ENCODE peak calls at places on chromosomes 11 and 22, in six cellular contexts. One of them, this sample, is unnamed.

GRCh38 chr22:32796865-32797573 is 4.5 kb upstream of the TIMP3 start:
- DNase-seq in IMR-90: peak
- DNase-seq in trophoblast cell: peak
- DNase-seq in H1: no peak
- DNase-seq in mesenchymal stem cell: peak
- DNase-seq in neuronal stem cell: peak
- DNase-seq in this sample: peak

GRCh38 chr11:37504925-37505324 is 906.9 kb upstream of the RAG2 start:
- DNase-seq in neuronal stem cell: no peak
- DNase-seq in trophoblast cell: peak
- DNase-seq in H1: no peak
- DNase-seq in IMR-90: peak
- DNase-seq in mesenchymal stem cell: peak
- DNase-seq in this sample: no peak

GRCh38 chr11:73308003-73308962 is at the start of gene ARHGEF17:
- DNase-seq in IMR-90: peak
- DNase-seq in H1: no peak
- DNase-seq in mesenchymal stem cell: peak
- DNase-seq in neuronal stem cell: peak
- DNase-seq in trophoblast cell: peak
- DNase-seq in this sample: peak

GRCh38 chr11:129408865-129409444 is 33.3 kb downstream of the BARX2 start:
- DNase-seq in H1: no peak
- DNase-seq in mesenchymal stem cell: no peak
- DNase-seq in trophoblast cell: no peak
- DNase-seq in IMR-90: no peak
- DNase-seq in neuronal stem cell: no peak
- DNase-seq in this sample: no peak

GRCh38 chr11:80595011-80595410 is 1154.2 kb upstream of the TENM4 start:
- DNase-seq in H1: no peak
- DNase-seq in IMR-90: peak
- DNase-seq in neuronal stem cell: no peak
- DNase-seq in trophoblast cell: peak
- DNase-seq in mesenchymal stem cell: peak
- DNase-seq in this sample: no peak

GRCh38 chr22:25332386-25332785 is 112.9 kb downstream of the CRYBB2 start:
- DNase-seq in neuronal stem cell: no peak
- DNase-seq in IMR-90: no peak
- DNase-seq in mesenchymal stem cell: no peak
- DNase-seq in trophoblast cell: no peak
- DNase-seq in H1: no peak
- DNase-seq in this sample: no peak

GRCh38 chr11:126602349-126602940 is 247.0 kb downstream of the ST3GAL4 start:
- DNase-seq in neuronal stem cell: no peak
- DNase-seq in trophoblast cell: no peak
- DNase-seq in IMR-90: no peak
- DNase-seq in mesenchymal stem cell: no peak
- DNase-seq in H1: no peak
- DNase-seq in this sample: no peak

GRCh38 chr11:10428453-10428852 is 26.6 kb upstream of the AMPD3 start:
- DNase-seq in neuronal stem cell: no peak
- DNase-seq in mesenchymal stem cell: no peak
- DNase-seq in H1: no peak
- DNase-seq in IMR-90: no peak
- DNase-seq in trophoblast cell: no peak
- DNase-seq in this sample: no peak

GRCh38 chr11:62433141-62433543 is 14.3 kb downstream of the SCGB1A1 start:
- DNase-seq in trophoblast cell: no peak
- DNase-seq in neuronal stem cell: no peak
- DNase-seq in H1: no peak
- DNase-seq in mesenchymal stem cell: no peak
- DNase-seq in IMR-90: no peak
- DNase-seq in this sample: no peak

GRCh38 chr11:37449146-37449545 is 851.1 kb upstream of the RAG2 start:
- DNase-seq in mesenchymal stem cell: peak
- DNase-seq in IMR-90: peak
- DNase-seq in neuronal stem cell: peak
- DNase-seq in H1: no peak
- DNase-seq in trophoblast cell: peak
- DNase-seq in this sample: no peak

GRCh38 chr22:49201046-49201970 is 626.4 kb downstream of the BRD1 start:
- DNase-seq in trophoblast cell: no peak
- DNase-seq in mesenchymal stem cell: no peak
- DNase-seq in neuronal stem cell: no peak
- DNase-seq in IMR-90: no peak
- DNase-seq in H1: no peak
- DNase-seq in this sample: peak

GRCh38 chr22:42871146-42872050 is 14.3 kb upstream of the ARFGAP3 start:
- DNase-seq in mesenchymal stem cell: no peak
- DNase-seq in H1: no peak
- DNase-seq in IMR-90: no peak
- DNase-seq in neuronal stem cell: no peak
- DNase-seq in trophoblast cell: no peak
- DNase-seq in this sample: no peak

GRCh38 chr11:32087602-32088001 is 3.3 kb upstream of the RCN1 start:
- DNase-seq in H1: no peak
- DNase-seq in IMR-90: peak
- DNase-seq in trophoblast cell: no peak
- DNase-seq in mesenchymal stem cell: peak
- DNase-seq in neuronal stem cell: no peak
- DNase-seq in this sample: no peak

GRCh38 chr11:134244593-134244992 is 8.6 kb downstream of the THYN1 start:
- DNase-seq in IMR-90: peak
- DNase-seq in neuronal stem cell: no peak
- DNase-seq in H1: no peak
- DNase-seq in mesenchymal stem cell: peak
- DNase-seq in trophoblast cell: peak
- DNase-seq in this sample: peak

GRCh38 chr11:119029340-119030028 is 1.2 kb downstream of the SLC37A4 start:
- DNase-seq in mesenchymal stem cell: peak
- DNase-seq in neuronal stem cell: no peak
- DNase-seq in IMR-90: no peak
- DNase-seq in trophoblast cell: no peak
- DNase-seq in H1: no peak
- DNase-seq in this sample: no peak

DNA sequence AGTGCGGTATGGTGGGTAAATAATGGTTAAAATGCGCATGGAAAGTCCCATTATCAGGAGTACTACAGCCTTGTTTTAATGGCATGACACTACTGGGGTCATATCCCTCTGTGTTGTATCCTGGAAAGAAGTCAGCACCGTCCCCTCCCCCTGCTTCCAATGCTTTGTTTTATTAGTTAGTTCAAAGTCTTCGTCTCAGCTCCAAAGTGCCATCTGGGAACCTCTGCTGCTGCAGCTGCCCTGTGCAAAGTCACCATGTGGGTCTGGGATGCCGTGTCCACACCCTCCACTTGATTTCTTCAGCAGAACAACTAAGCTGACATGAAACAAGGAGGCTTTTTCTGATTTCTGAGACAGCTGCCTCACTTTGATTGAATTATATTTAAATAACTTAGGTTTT is 29.5 kb upstream of the NCAM1 start:
- DNase-seq in neuronal stem cell: no peak
- DNase-seq in trophoblast cell: no peak
- DNase-seq in mesenchymal stem cell: no peak
- DNase-seq in H1: no peak
- DNase-seq in IMR-90: no peak
- DNase-seq in this sample: no peak
- H3K14ac ChIP-seq in neuronal stem cell: no peak
- H3K14ac ChIP-seq in trophoblast cell: no peak
- H3K14ac ChIP-seq in mesenchymal stem cell: no peak
- H3K14ac ChIP-seq in H1: no peak
- H3K14ac ChIP-seq in IMR-90: no peak
- H3K14ac ChIP-seq in this sample: no peak

DNA sequence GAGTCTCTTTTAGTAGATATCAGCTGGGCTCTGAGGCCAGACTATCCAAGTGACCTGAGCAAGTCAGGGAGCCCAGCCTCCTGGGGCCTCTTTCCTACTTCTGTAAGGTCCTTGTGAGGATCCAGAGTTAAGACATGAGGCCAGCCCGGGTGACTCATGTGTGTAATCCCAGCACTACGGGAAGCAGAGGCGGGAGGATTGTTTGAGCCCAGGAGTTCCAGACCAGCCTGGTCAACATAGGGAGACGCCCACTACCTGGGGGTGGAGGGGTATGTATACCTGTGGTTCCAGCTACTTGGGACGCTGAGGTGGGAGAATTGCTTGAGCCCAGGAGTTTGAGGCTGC is 36.9 kb upstream of the POLA2 start:
- DNase-seq in neuronal stem cell: no peak
- DNase-seq in H1: no peak
- DNase-seq in trophoblast cell: peak
- DNase-seq in IMR-90: peak
- DNase-seq in mesenchymal stem cell: peak
- DNase-seq in this sample: peak
- H3K9ac ChIP-seq in neuronal stem cell: no peak
- H3K9ac ChIP-seq in H1: no peak
- H3K9ac ChIP-seq in trophoblast cell: no peak
- H3K9ac ChIP-seq in IMR-90: no peak
- H3K9ac ChIP-seq in mesenchymal stem cell: peak
- H3K9ac ChIP-seq in this sample: no peak

DNA sequence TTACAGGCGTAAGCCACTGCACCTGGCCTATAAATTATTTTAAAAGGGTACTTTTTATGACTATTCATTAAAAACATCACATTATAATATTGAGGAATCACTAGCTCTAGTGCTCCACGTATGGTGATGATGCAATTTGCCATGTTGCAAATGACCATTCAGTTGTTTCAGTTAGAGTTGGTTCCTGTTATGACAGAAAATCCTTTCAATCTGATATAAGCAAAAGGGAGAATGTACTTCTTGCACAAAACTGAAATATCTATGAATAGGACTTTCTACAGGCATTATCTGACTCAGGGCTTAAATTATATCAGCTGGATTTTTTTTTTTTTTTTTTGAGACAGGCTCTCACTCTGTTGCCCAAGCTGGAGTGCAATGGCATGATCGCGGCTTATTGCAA is 45.6 kb upstream of the RRM1 start:
- DNase-seq in neuronal stem cell: no peak
- DNase-seq in H1: no peak
- DNase-seq in IMR-90: peak
- DNase-seq in trophoblast cell: peak
- DNase-seq in mesenchymal stem cell: peak
- DNase-seq in this sample: no peak
- H3K14ac ChIP-seq in neuronal stem cell: no peak
- H3K14ac ChIP-seq in H1: no peak
- H3K14ac ChIP-seq in IMR-90: no peak
- H3K14ac ChIP-seq in trophoblast cell: no peak
- H3K14ac ChIP-seq in mesenchymal stem cell: no peak
- H3K14ac ChIP-seq in this sample: no peak

GRCh38 chr11:78428273-78428651 is 10.6 kb upstream of the GAB2 start:
- DNase-seq in mesenchymal stem cell: no peak
- DNase-seq in trophoblast cell: no peak
- DNase-seq in H1: no peak
- DNase-seq in IMR-90: no peak
- DNase-seq in neuronal stem cell: no peak
- DNase-seq in this sample: no peak
- H3K9ac ChIP-seq in mesenchymal stem cell: no peak
- H3K9ac ChIP-seq in trophoblast cell: no peak
- H3K9ac ChIP-seq in H1: no peak
- H3K9ac ChIP-seq in IMR-90: no peak
- H3K9ac ChIP-seq in neuronal stem cell: no peak
- H3K9ac ChIP-seq in this sample: no peak

GRCh38 chr11:17116121-17116520 is 38.7 kb upstream of the RPS13 start:
- DNase-seq in IMR-90: no peak
- DNase-seq in trophoblast cell: no peak
- DNase-seq in H1: no peak
- DNase-seq in neuronal stem cell: no peak
- DNase-seq in mesenchymal stem cell: no peak
- DNase-seq in this sample: no peak

GRCh38 chr11:17121981-17122380 is 44.5 kb upstream of the RPS13 start:
- DNase-seq in mesenchymal stem cell: no peak
- DNase-seq in H1: no peak
- DNase-seq in neuronal stem cell: no peak
- DNase-seq in trophoblast cell: no peak
- DNase-seq in IMR-90: peak
- DNase-seq in this sample: no peak

DNA sequence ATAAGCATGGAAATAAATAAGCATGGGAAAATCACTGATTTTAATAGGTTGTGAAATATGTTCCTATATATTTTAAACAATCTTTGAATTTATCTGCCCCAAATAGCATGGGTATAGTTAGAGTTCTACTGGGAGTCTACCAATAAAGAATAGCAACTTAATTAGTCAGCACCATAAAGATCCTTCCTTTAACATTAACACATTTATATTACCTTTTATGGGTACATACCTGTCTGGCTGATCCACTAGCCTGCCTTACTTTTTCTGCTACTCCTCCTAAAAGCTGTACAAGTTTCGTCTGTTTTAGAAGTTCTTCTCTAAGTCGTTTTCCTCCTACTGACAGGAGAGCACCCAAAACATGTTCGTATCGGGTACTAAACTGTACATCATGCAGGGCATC is 39.8 kb upstream of the RPS13 start:
- DNase-seq in mesenchymal stem cell: no peak
- DNase-seq in H1: no peak
- DNase-seq in IMR-90: no peak
- DNase-seq in neuronal stem cell: no peak
- DNase-seq in trophoblast cell: no peak
- DNase-seq in this sample: no peak
- H3K14ac ChIP-seq in mesenchymal stem cell: no peak
- H3K14ac ChIP-seq in H1: no peak
- H3K14ac ChIP-seq in IMR-90: no peak
- H3K14ac ChIP-seq in neuronal stem cell: no peak
- H3K14ac ChIP-seq in trophoblast cell: no peak
- H3K14ac ChIP-seq in this sample: no peak

This sample was measured in H9.